ENCODE peak calls at places on chromosomes 16 and 17, in four cellular contexts. Z is gastrocnemius medialis, P is aorta, B is psoas muscle. O is an unnamed sample.

GRCh38 chr17:59561042-59561441 is 4.4 kb upstream of the DHX40 start:
- DNase-seq in Z (no peak), P (no peak), B (no peak), O (peak; percentile 61)

GRCh38 chr17:39400547-39401411 is 647 bp downstream of the FBXL20 start:
- DNase-seq in P (peak; percentile 55), B (peak; percentile 70), Z (no peak), O (no peak)

GRCh38 chr17:71109697-71110096 is 940.4 kb downstream of the KCNJ2 start:
- DNase-seq in Z (no peak), B (no peak), P (no peak), O (no peak)

GRCh38 chr17:4110152-4110551 is 32.7 kb downstream of the ZZEF1 start:
- DNase-seq in Z (no peak), P (no peak), B (no peak), O (no peak)

GRCh38 chr16:3971706-3972105 is 91.2 kb upstream of the CREBBP start:
- DNase-seq in B (peak; percentile 10), Z (no peak), P (no peak), O (no peak)

GRCh38 chr16:50154369-50154947 is 1.4 kb downstream of the TENT4B start:
- DNase-seq in B (no peak), P (peak; percentile 51), Z (no peak), O (peak; percentile 28)

GRCh38 chr17:81540676-81541027 is 11.5 kb downstream of the FAAP100 start:
- DNase-seq in P (no peak), B (no peak), Z (no peak), O (no peak)

GRCh38 chr16:20944861-20945390 is 44.4 kb downstream of the LYRM1 start:
- DNase-seq in P (no peak), B (no peak), Z (no peak), O (peak; percentile 36)

GRCh38 chr16:46649571-46649970 is 28.4 kb upstream of the SHCBP1 start:
- DNase-seq in Z (peak; percentile 87), P (no peak), B (peak; percentile 89), O (no peak)

GRCh38 chr17:63421681-63422645 is 24.1 kb downstream of the CYB561 start:
- DNase-seq in Z (no peak), B (no peak), P (no peak), O (no peak)

GRCh38 chr17:76539631-76540271 is at the start of gene PRCD:
- DNase-seq in B (no peak), P (peak; percentile 47), Z (no peak), O (no peak)

GRCh38 chr17:40068917-40069750 is 6.4 kb downstream of the THRA start:
- DNase-seq in Z (peak; percentile 96), B (peak; percentile 96), P (peak; percentile 95), O (peak; percentile 77)

GRCh38 chr16:26648851-26649250 is 417.9 kb upstream of the C16orf82 start:
- DNase-seq in Z (no peak), B (no peak), P (no peak), O (no peak)

GRCh38 chr16:48367443-48368049 is 17.7 kb downstream of the SIAH1 start:
- DNase-seq in P (no peak), Z (no peak), B (no peak), O (no peak)

GRCh38 chr17:78524870-78525510 is 52.2 kb downstream of the DNAH17 start:
- DNase-seq in Z (no peak), B (no peak), P (no peak), O (no peak)

GRCh38 chr16:845349-845740 is 44.8 kb upstream of the GNG13 start:
- DNase-seq in Z (no peak), P (no peak), B (peak; percentile 42), O (no peak)

GRCh38 chr16:77816293-77816692 is 27.9 kb downstream of the VAT1L start:
- DNase-seq in Z (no peak), P (no peak), B (no peak), O (no peak)

GRCh38 chr17:2593846-2594656 is 597 bp downstream of the PAFAH1B1 start:
- DNase-seq in Z (peak; percentile 70), P (peak; percentile 88), B (peak; percentile 91), O (peak; percentile 89)

GRCh38 chr17:78095035-78095434 is 33.5 kb downstream of the TMC6 start:
- DNase-seq in B (no peak), Z (no peak), P (no peak), O (no peak)

GRCh38 chr17:21301593-21302550 is 17.4 kb downstream of the MAP2K3 start:
- DNase-seq in P (peak; percentile 46), B (peak; percentile 60), Z (no peak), O (no peak)

GRCh38 chr17:31469959-31470358 is 78.5 kb downstream of the RAB11FIP4 start:
- DNase-seq in Z (no peak), B (no peak), P (no peak), O (no peak)

GRCh38 chr17:83131268-83132011 is 52.0 kb downstream of the METRNL start:
- DNase-seq in B (peak; percentile 28), P (no peak), Z (no peak), O (no peak)

GRCh38 chr17:72360386-72360940 is 239.6 kb downstream of the SOX9 start:
- DNase-seq in Z (no peak), B (no peak), P (no peak), O (no peak)

GRCh38 chr17:3667366-3668278 is 756 bp downstream of the TAX1BP3 start:
- DNase-seq in Z (peak; percentile 73), B (peak; percentile 95), P (peak; percentile 93), O (peak; percentile 80)

GRCh38 chr17:56009795-56010715 is 143.2 kb upstream of the ANKFN1 start:
- DNase-seq in B (no peak), P (no peak), Z (no peak), O (no peak)

GRCh38 chr17:80946449-80946848 is 45.2 kb upstream of the CHMP6 start:
- DNase-seq in P (no peak), Z (no peak), B (no peak), O (no peak)

GRCh38 chr17:33874617-33875060 is 380.4 kb upstream of the CCL2 start:
- DNase-seq in Z (no peak), B (no peak), P (peak; percentile 56), O (no peak)

GRCh38 chr17:65022751-65023421 is 33.7 kb downstream of the GNA13 start:
- DNase-seq in Z (no peak), P (no peak), B (no peak), O (no peak)

GRCh38 chr16:58494981-58495860 is 4.7 kb upstream of the NDRG4 start:
- DNase-seq in Z (peak; percentile 36), P (peak; percentile 80), B (no peak), O (peak; percentile 92)

GRCh38 chr16:80080287-80080851 is 460.4 kb upstream of the DYNLRB2 start:
- DNase-seq in P (no peak), Z (no peak), B (no peak), O (no peak)

GRCh38 chr16:81189100-81189664 is 49.3 kb upstream of the BCO1 start:
- DNase-seq in P (peak; percentile 88), Z (peak; percentile 58), B (peak; percentile 93), O (no peak)

GRCh38 chr16:82156761-82157654 is 13.0 kb downstream of the MPHOSPH6 start:
- DNase-seq in P (no peak), Z (no peak), B (no peak), O (no peak)

GRCh38 chr16:85137323-85138072 is 25.2 kb upstream of the CIBAR2 start:
- DNase-seq in B (peak; percentile 97), P (peak; percentile 97), Z (peak; percentile 91), O (no peak)

GRCh38 chr16:85138073-85138824 is 26.0 kb upstream of the CIBAR2 start:
- DNase-seq in P (no peak), B (no peak), Z (no peak), O (no peak)

GRCh38 chr16:85136213-85136704 is 24.0 kb upstream of the CIBAR2 start:
- DNase-seq in Z (no peak), B (no peak), P (peak; percentile 79), O (no peak)

GRCh38 chr16:85134794-85135153 is 22.5 kb upstream of the CIBAR2 start:
- DNase-seq in Z (no peak), P (no peak), B (no peak), O (no peak)

DNA sequence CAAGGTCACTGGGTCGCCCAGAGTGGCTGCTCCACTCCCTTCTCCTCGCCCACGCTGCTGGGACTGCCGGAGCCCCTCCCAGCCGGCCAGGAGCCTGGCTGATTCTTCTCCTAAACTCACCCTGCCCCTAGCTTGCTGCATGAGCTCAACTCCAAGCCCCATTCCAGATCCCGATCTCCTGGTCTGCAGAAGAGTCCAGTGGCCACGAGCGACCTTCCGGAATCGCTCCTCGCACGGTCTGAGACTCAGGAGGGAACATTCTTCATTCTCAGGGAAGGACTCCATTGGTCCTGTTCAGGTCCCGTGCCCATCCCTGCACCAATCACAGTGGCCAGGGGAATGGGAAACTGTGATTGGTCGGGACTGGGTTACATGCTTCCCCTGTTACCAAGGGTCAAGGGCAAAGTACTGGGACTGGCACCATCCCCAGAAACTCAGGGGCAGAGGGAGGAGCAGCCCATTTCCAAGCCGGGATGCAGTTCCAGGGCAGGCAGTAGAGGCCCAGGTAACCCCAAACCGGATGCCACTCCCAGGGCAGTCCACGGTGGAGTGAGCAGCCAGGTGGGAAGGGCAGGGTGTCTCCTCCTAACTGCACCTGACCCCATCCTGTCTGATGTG is 24.5 kb upstream of the CIBAR2 start:
- DNase-seq in B (no peak), P (peak; percentile 79), Z (no peak), O (no peak)
- H3K4me3 ChIP-seq in B (peak overlapping the region; percentile 64), P (no peak overlapping the region), Z (peak overlapping the region; percentile 36), O (no peak overlapping the region)

GRCh38 chr16:89290887-89291286 is 73.4 kb downstream of the ZNF778 start:
- DNase-seq in B (peak; percentile 45), Z (no peak), P (no peak), O (no peak)
- H3K4me3 ChIP-seq in B (no peak overlapping the region), Z (no peak overlapping the region), P (no peak overlapping the region), O (no peak overlapping the region)

GRCh38 chr17:48732688-48733629 is 4.4 kb upstream of the HOXB13 start:
- DNase-seq in Z (no peak), P (no peak), B (no peak), O (no peak)
- H3K4me3 ChIP-seq in Z (no peak overlapping the region), P (no peak overlapping the region), B (no peak overlapping the region), O (no peak overlapping the region)

GRCh38 chr17:27540300-27541105 is 84.3 kb downstream of the KSR1 start:
- DNase-seq in Z (peak; percentile 19), P (peak; percentile 94), B (peak; percentile 85), O (no peak)
- H3K4me3 ChIP-seq in Z (no peak overlapping the region), P (no peak overlapping the region), B (no peak overlapping the region), O (no peak overlapping the region)

DNA sequence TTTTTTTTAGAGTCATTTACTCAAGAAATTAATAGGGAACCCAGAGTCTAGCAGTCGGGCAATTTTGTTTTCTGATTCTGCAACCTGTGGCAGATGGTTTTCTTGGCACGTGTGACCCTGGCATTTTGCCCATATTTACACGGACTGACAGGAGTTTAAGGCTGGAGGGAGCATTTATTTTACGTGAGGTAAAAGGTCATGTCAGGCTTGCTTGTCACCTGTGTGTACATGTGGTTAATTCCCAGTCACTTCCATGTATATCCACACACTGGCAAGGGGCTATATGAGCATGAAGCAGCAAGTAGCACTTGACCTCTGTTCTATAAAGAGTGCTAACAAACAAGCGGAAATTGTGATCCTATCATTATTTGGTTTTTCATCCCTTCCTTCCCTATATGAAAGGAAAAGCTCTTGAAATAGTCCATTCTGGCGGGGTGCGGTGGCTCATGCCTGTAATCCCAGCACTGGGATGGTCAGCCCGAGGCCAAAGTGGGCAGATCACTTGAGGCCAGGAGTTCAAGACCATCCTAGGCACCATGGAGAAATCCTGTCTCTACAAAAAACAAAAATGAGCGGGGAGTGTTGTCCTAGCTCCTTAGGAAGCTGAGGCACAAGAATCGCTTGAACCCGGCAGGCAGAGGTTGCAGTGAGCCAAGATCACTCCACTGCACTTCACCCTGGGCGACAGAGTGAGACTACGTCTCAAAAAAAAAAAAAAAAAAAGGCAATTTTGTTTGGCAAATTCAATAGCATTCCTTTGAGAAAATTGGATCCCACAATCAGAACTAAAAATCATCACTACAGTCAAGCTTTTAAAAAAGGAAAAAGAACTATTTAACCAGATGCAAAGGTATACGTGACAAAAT is 2.1 kb downstream of the SPAG9 start:
- DNase-seq in Z (peak; percentile 63), B (peak; percentile 82), P (peak; percentile 44), O (no peak)
- H3K4me3 ChIP-seq in Z (peak overlapping the region; percentile 81), B (peak overlapping the region; percentile 99), P (no peak overlapping the region), O (peak overlapping the region; percentile 100)